ENCODE peak calls at places on chromosomes 13 and 19, in four cellular contexts. P, E, S and D are unnamed samples.

GRCh38 chr13:109871018-109871370 is 84.6 kb upstream of the IRS2 start:
- DNase-seq in P (no peak), E (no peak), S (no peak), D (no peak)

GRCh38 chr19:20478936-20479335 is 86.6 kb downstream of the ZNF737 start:
- DNase-seq in P (no peak), E (no peak), S (no peak), D (no peak)

GRCh38 chr19:3450796-3451411 is 29.4 kb downstream of the SMIM24 start:
- DNase-seq in P (no peak), E (peak), S (no peak), D (no peak)

GRCh38 chr13:51552027-51552426 is 32.2 kb upstream of the WDFY2 start:
- DNase-seq in P (no peak), E (no peak), S (no peak), D (no peak)

GRCh38 chr19:14477417-14478112 is 2.4 kb upstream of the PTGER1 start:
- DNase-seq in P (no peak), E (no peak), S (no peak), D (no peak)

GRCh38 chr13:85742355-85742754 is 56.9 kb downstream of the SLITRK6 start:
- DNase-seq in P (no peak), E (no peak), S (no peak), D (no peak)

GRCh38 chr19:46391296-46392251 is 21.8 kb downstream of the CCDC8 start:
- DNase-seq in P (no peak), E (no peak), S (peak), D (no peak)

GRCh38 chr13:51713807-51714206 is 90.2 kb downstream of the DHRS12 start:
- DNase-seq in P (no peak), E (no peak), S (no peak), D (no peak)

GRCh38 chr19:11446652-11447301 is 11.3 kb downstream of the PRKCSH start:
- DNase-seq in P (no peak), E (no peak), S (peak), D (peak)